ENCODE peak calls at places on chromosome 21, in seven cellular contexts. One of them, this sample, is unnamed.

GRCh38 chr21:15729674-15730483 is at the start of gene USP25:
- DNase-seq in AG04449: no peak
- DNase-seq in RWPE1: peak
- DNase-seq in dorsolateral prefrontal cortex: peak
- DNase-seq in nephron progenitor cell: peak
- DNase-seq in lower lobe of right lung: peak
- DNase-seq in kidney epithelial cell: no peak
- DNase-seq in this sample: no peak

GRCh38 chr21:23401278-23401677 is 2206.0 kb downstream of the MRPL39 start:
- DNase-seq in AG04449: no peak
- DNase-seq in RWPE1: peak
- DNase-seq in dorsolateral prefrontal cortex: no peak
- DNase-seq in nephron progenitor cell: no peak
- DNase-seq in lower lobe of right lung: no peak
- DNase-seq in kidney epithelial cell: no peak
- DNase-seq in this sample: no peak

GRCh38 chr21:41337515-41337914 is 20.9 kb downstream of the FAM3B start:
- DNase-seq in AG04449: no peak
- DNase-seq in RWPE1: no peak
- DNase-seq in dorsolateral prefrontal cortex: no peak
- DNase-seq in nephron progenitor cell: no peak
- DNase-seq in lower lobe of right lung: no peak
- DNase-seq in kidney epithelial cell: no peak
- DNase-seq in this sample: no peak

GRCh38 chr21:17793271-17793670 is 25.9 kb downstream of the C21orf91 start:
- DNase-seq in AG04449: no peak
- DNase-seq in RWPE1: no peak
- DNase-seq in dorsolateral prefrontal cortex: no peak
- DNase-seq in nephron progenitor cell: no peak
- DNase-seq in lower lobe of right lung: no peak
- DNase-seq in kidney epithelial cell: no peak
- DNase-seq in this sample: no peak

GRCh38 chr21:46226920-46227599 is 1.5 kb downstream of the LSS start:
- DNase-seq in AG04449: peak
- DNase-seq in RWPE1: peak
- DNase-seq in dorsolateral prefrontal cortex: no peak
- DNase-seq in nephron progenitor cell: no peak
- DNase-seq in lower lobe of right lung: no peak
- DNase-seq in kidney epithelial cell: no peak
- DNase-seq in this sample: no peak

GRCh38 chr21:15494481-15494880 is 235.3 kb upstream of the USP25 start:
- DNase-seq in AG04449: no peak
- DNase-seq in RWPE1: no peak
- DNase-seq in dorsolateral prefrontal cortex: no peak
- DNase-seq in nephron progenitor cell: no peak
- DNase-seq in lower lobe of right lung: no peak
- DNase-seq in kidney epithelial cell: no peak
- DNase-seq in this sample: no peak

GRCh38 chr21:34889537-34890257 is 159.4 kb downstream of the RUNX1 start:
- DNase-seq in AG04449: no peak
- DNase-seq in RWPE1: peak
- DNase-seq in dorsolateral prefrontal cortex: no peak
- DNase-seq in nephron progenitor cell: peak
- DNase-seq in lower lobe of right lung: peak
- DNase-seq in kidney epithelial cell: no peak
- DNase-seq in this sample: peak

GRCh38 chr21:25862596-25862995 is 127.8 kb downstream of the GABPA start:
- DNase-seq in AG04449: no peak
- DNase-seq in RWPE1: no peak
- DNase-seq in dorsolateral prefrontal cortex: no peak
- DNase-seq in nephron progenitor cell: peak
- DNase-seq in lower lobe of right lung: no peak
- DNase-seq in kidney epithelial cell: no peak
- DNase-seq in this sample: no peak

GRCh38 chr21:34865922-34866271 is 183.2 kb downstream of the RUNX1 start:
- DNase-seq in AG04449: no peak
- DNase-seq in RWPE1: no peak
- DNase-seq in dorsolateral prefrontal cortex: no peak
- DNase-seq in nephron progenitor cell: no peak
- DNase-seq in lower lobe of right lung: no peak
- DNase-seq in kidney epithelial cell: no peak
- DNase-seq in this sample: no peak

GRCh38 chr21:35239811-35240219 is 190.7 kb upstream of the RUNX1 start:
- DNase-seq in AG04449: no peak
- DNase-seq in RWPE1: no peak
- DNase-seq in dorsolateral prefrontal cortex: no peak
- DNase-seq in nephron progenitor cell: peak
- DNase-seq in lower lobe of right lung: no peak
- DNase-seq in kidney epithelial cell: no peak
- DNase-seq in this sample: no peak

GRCh38 chr21:15592957-15593356 is 136.8 kb upstream of the USP25 start:
- DNase-seq in AG04449: no peak
- DNase-seq in RWPE1: no peak
- DNase-seq in dorsolateral prefrontal cortex: no peak
- DNase-seq in nephron progenitor cell: no peak
- DNase-seq in lower lobe of right lung: no peak
- DNase-seq in kidney epithelial cell: no peak
- DNase-seq in this sample: no peak

DNA sequence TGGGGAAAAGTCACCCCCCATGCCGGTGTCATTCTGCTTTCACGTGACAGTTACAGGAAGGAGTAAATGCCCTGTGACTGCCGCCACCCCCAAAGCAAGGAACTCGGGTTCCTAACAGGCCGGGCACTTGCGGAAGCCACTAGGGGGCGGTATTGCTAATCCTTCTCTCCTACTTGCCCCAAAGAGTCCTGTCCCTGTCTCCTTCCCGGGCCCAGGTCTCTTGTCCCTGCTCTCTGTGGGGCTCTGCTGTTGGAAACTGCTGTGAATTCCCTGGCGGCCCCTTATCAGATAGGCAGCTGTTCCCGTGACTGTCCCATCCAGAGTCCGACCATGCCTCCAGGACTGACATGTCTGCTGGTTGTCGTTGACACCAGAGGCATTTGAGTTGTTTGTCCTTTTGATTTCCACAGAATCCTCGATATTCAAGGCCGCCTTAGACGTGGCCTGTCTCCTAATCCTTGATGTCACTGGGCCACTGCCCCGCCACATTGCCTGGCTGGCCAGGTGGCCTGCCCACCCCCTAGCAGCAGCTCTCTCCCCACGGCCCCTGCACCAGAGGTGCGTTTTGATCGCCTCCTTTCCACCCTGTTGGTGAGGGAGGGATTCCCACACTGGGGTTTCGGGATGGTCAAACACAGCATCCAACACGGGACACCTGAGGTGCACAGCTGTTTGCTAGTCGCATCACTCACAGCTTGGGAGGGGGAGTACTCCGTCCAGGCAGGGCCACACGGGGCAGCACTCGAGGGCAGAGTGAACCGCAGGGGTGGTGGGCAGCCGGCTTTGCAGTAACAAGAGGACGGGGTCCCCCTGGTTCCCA is 37.3 kb downstream of the CHAF1B start:
- DNase-seq in AG04449: peak
- DNase-seq in RWPE1: peak
- DNase-seq in dorsolateral prefrontal cortex: no peak
- DNase-seq in nephron progenitor cell: peak
- DNase-seq in lower lobe of right lung: peak
- DNase-seq in kidney epithelial cell: no peak
- DNase-seq in this sample: peak
- TF ChIP-seq CTCF in AG04449: peak
- TF ChIP-seq CTCF in RWPE1: peak
- TF ChIP-seq CTCF in dorsolateral prefrontal cortex: peak
- TF ChIP-seq CTCF in nephron progenitor cell: peak
- TF ChIP-seq CTCF in lower lobe of right lung: peak
- TF ChIP-seq CTCF in kidney epithelial cell: peak
- TF ChIP-seq CTCF in this sample: peak

DNA sequence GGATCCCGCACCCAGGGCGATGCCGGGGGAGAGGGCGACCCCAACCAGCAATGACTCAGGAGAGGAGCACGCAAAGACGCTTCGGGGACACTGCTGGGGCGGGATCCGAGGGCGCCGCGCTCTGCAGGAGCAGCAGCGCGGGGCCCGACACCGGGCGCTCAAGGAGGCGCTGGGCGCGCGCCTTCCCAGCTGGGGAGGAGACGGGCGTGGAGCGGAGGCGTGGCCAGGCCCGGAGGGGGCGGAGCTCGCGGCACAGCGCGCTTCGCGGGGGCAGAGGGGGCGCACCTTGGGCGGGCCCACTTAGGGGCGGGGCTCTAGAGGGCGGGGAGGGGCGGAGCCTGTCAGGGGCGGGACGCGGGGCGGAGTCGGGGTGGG is 369 bp downstream of the SUMO3 start:
- DNase-seq in AG04449: peak
- DNase-seq in RWPE1: peak
- DNase-seq in dorsolateral prefrontal cortex: peak
- DNase-seq in nephron progenitor cell: peak
- DNase-seq in lower lobe of right lung: peak
- DNase-seq in kidney epithelial cell: no peak
- DNase-seq in this sample: peak
- TF ChIP-seq CTCF in AG04449: no peak
- TF ChIP-seq CTCF in RWPE1: no peak
- TF ChIP-seq CTCF in dorsolateral prefrontal cortex: no peak
- TF ChIP-seq CTCF in nephron progenitor cell: no peak
- TF ChIP-seq CTCF in lower lobe of right lung: no peak
- TF ChIP-seq CTCF in kidney epithelial cell: no peak
- TF ChIP-seq CTCF in this sample: no peak

GRCh38 chr21:43916691-43917514 is 51.9 kb downstream of the AGPAT3 start:
- DNase-seq in AG04449: no peak
- DNase-seq in RWPE1: no peak
- DNase-seq in dorsolateral prefrontal cortex: no peak
- DNase-seq in nephron progenitor cell: no peak
- DNase-seq in lower lobe of right lung: peak
- DNase-seq in kidney epithelial cell: no peak
- DNase-seq in this sample: peak

GRCh38 chr21:43919283-43919682 is 54.3 kb downstream of the AGPAT3 start:
- DNase-seq in AG04449: no peak
- DNase-seq in RWPE1: no peak
- DNase-seq in dorsolateral prefrontal cortex: no peak
- DNase-seq in nephron progenitor cell: no peak
- DNase-seq in lower lobe of right lung: no peak
- DNase-seq in kidney epithelial cell: no peak
- DNase-seq in this sample: no peak

GRCh38 chr21:43918385-43918947 is 53.4 kb downstream of the AGPAT3 start:
- DNase-seq in AG04449: no peak
- DNase-seq in RWPE1: no peak
- DNase-seq in dorsolateral prefrontal cortex: no peak
- DNase-seq in nephron progenitor cell: no peak
- DNase-seq in lower lobe of right lung: peak
- DNase-seq in kidney epithelial cell: no peak
- DNase-seq in this sample: peak

GRCh38 chr21:43916076-43916475 is 51.1 kb downstream of the AGPAT3 start:
- DNase-seq in AG04449: no peak
- DNase-seq in RWPE1: no peak
- DNase-seq in dorsolateral prefrontal cortex: no peak
- DNase-seq in nephron progenitor cell: no peak
- DNase-seq in lower lobe of right lung: no peak
- DNase-seq in kidney epithelial cell: no peak
- DNase-seq in this sample: no peak

DNA sequence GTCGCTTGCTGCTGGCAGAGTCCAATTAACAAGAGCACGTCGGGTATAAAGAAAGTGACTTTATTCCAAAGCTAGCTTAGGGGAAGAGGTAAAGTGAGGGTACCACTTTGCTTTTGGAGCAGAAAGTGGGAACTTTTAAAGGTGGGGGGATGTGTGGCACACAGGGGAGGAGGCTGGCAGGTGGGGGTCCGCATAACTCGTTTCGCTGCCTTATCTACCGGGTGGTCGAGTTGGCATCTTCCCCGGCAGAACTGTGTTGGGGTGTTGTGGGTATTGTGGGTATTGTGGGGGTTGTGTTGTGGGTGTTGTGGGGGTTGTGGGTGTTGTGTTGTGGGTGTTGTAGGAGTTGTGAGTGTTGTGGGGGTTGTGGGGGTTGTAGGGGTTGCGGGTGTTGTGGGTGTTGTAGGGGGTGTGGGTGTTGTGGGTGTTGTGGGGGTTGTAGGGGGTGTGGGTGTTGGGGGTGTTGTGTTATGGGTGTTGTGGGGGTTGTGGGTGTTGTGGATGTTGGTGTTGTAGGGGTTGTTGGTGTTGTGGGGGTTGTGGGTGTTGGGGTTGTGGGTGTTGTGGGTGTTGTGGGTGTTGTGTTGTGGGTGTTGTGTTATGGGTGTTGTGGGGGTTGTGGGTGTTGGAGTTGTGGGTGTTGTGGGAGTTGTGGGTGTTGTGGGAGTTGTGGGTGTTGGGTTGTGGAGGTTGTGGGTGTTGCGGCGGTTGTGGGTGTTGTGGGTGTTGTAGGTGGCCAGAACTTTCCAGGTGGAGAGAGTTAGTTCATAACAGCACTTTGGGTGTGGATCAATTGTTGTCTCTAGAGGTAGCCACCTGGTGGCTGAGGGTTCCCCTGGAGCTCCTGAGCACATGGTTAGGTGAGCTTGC is 52.7 kb downstream of the AGPAT3 start:
- DNase-seq in AG04449: no peak
- DNase-seq in RWPE1: no peak
- DNase-seq in dorsolateral prefrontal cortex: no peak
- DNase-seq in nephron progenitor cell: no peak
- DNase-seq in lower lobe of right lung: peak
- DNase-seq in kidney epithelial cell: no peak
- DNase-seq in this sample: peak
- TF ChIP-seq CTCF in AG04449: no peak
- TF ChIP-seq CTCF in RWPE1: no peak
- TF ChIP-seq CTCF in dorsolateral prefrontal cortex: no peak
- TF ChIP-seq CTCF in nephron progenitor cell: no peak
- TF ChIP-seq CTCF in lower lobe of right lung: no peak
- TF ChIP-seq CTCF in kidney epithelial cell: peak
- TF ChIP-seq CTCF in this sample: no peak

DNA sequence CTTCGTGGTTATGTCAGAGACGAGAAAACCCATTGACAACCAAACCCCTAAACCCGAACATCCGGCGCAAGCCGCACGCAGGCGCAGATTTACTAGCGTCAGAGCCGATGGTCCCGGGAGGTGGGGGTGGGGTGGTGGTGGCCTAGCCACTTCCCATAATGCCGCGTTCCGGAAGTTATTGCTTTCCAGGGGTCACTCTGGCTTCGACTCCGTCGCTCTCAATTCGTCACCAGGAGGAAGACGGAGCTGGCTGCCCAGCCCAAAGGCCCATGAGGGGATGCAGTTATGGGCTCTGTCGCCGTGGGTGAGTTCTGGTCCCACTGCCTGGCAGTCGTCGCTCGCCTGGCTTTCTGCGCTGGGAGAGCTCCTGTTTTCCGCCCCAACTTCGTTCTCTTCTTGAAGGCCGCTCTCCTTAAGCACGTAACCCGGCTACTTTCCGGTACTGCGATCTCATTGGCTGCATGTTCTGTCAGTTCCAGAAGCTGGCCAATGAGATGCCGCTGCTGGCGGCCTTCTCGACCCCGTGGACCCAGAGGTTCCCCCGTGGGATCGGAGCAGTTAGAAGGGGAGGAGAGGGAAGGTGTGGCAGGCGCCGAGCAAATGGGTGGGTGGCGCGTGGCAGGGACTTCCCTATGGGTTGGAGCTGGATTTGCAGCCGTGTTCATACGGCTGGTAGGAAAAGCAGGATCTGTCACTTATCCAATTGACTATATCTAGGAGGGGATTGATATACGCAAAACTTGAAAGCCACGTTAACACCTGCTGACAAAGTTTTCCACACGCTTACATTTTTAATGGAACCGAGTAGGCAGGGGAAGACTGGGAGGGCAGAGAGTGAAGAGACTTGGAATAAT is at the start of gene USP16:
- DNase-seq in AG04449: peak
- DNase-seq in RWPE1: peak
- DNase-seq in dorsolateral prefrontal cortex: peak
- DNase-seq in nephron progenitor cell: peak
- DNase-seq in lower lobe of right lung: peak
- DNase-seq in kidney epithelial cell: peak
- DNase-seq in this sample: peak
- TF ChIP-seq CTCF in AG04449: peak
- TF ChIP-seq CTCF in RWPE1: no peak
- TF ChIP-seq CTCF in dorsolateral prefrontal cortex: no peak
- TF ChIP-seq CTCF in nephron progenitor cell: no peak
- TF ChIP-seq CTCF in lower lobe of right lung: peak
- TF ChIP-seq CTCF in kidney epithelial cell: no peak
- TF ChIP-seq CTCF in this sample: peak

GRCh38 chr21:42771503-42771805 is 107.9 kb downstream of the WDR4 start:
- DNase-seq in AG04449: no peak
- DNase-seq in RWPE1: no peak
- DNase-seq in dorsolateral prefrontal cortex: no peak
- DNase-seq in nephron progenitor cell: no peak
- DNase-seq in lower lobe of right lung: no peak
- DNase-seq in kidney epithelial cell: no peak
- DNase-seq in this sample: no peak
- TF ChIP-seq CTCF in AG04449: no peak
- TF ChIP-seq CTCF in RWPE1: no peak
- TF ChIP-seq CTCF in dorsolateral prefrontal cortex: no peak
- TF ChIP-seq CTCF in nephron progenitor cell: no peak
- TF ChIP-seq CTCF in lower lobe of right lung: no peak
- TF ChIP-seq CTCF in kidney epithelial cell: no peak
- TF ChIP-seq CTCF in this sample: no peak

This sample was measured in chondrocyte.